ENCODE peak calls at places on chromosomes 13 and 19, in six cellular contexts. M, G, P, D, B and C are unnamed samples.
A peak's percentile ranks its signal among the peaks of the same experiment; 100 is the strongest.

GRCh38 chr19:13646758-13647157 is 117.6 kb upstream of the MRI1 start:
- DNase-seq in M (no peak), G (no peak), P (no peak), D (no peak), B (no peak), C (no peak)

GRCh38 chr19:5850743-5851293 is 431 bp downstream of the FUT3 start:
- DNase-seq in M (no peak), G (peak; percentile 64), P (no peak), D (peak; percentile 29), B (peak; percentile 66), C (no peak)

GRCh38 chr13:112056739-112057433 is 10.1 kb upstream of the SOX1 start:
- DNase-seq in M (no peak), G (no peak), P (no peak), D (no peak), B (no peak), C (no peak)

GRCh38 chr13:95643814-95644598 is 500 bp downstream of the DZIP1 start:
- DNase-seq in M (no peak), G (peak; percentile 45), P (peak; percentile 21), D (no peak), B (no peak), C (no peak)

GRCh38 chr19:41930926-41931592 is 2.8 kb upstream of the ERFL start:
- DNase-seq in M (no peak), G (no peak), P (no peak), D (no peak), B (no peak), C (no peak)

GRCh38 chr13:44431150-44431549 is 57.5 kb downstream of the SERP2 start:
- DNase-seq in M (no peak), G (no peak), P (no peak), D (no peak), B (no peak), C (no peak)

GRCh38 chr13:110942248-110942981 is 27.5 kb upstream of the ANKRD10 start:
- DNase-seq in M (peak; percentile 47), G (peak; percentile 91), P (no peak), D (no peak), B (no peak), C (no peak)

GRCh38 chr13:40994581-40995230 is 24.4 kb downstream of the ELF1 start:
- DNase-seq in M (no peak), G (no peak), P (no peak), D (no peak), B (no peak), C (no peak)

GRCh38 chr13:39900106-39900750 is 244.8 kb downstream of the COG6 start:
- DNase-seq in M (no peak), G (no peak), P (no peak), D (no peak), B (no peak), C (no peak)

GRCh38 chr13:26062853-26063444 is 11.1 kb upstream of the SHISA2 start:
- DNase-seq in M (no peak), G (peak; percentile 66), P (peak; percentile 88), D (no peak), B (peak; percentile 49), C (peak; percentile 4)